ENCODE peak calls at places on chromosomes 2 and 18, in seven cellular contexts. C is A549, P is astrocyte of the spinal cord, A is GM12864, F is foreskin fibroblast, R is ovary, B is fibroblast of mammary gland. G is an unnamed sample.

GRCh38 chr2:10599921-10600320 is 89.9 kb downstream of the NOL10 start:
- DNase-seq in C (no peak), P (no peak), A (no peak), F (no peak), R (no peak), B (no peak), G (no peak)

GRCh38 chr2:54691439-54692135 is 31.9 kb upstream of the EML6 start:
- DNase-seq in C (no peak), P (no peak), A (no peak), F (no peak), R (no peak), B (no peak), G (no peak)

GRCh38 chr2:96930351-96931015 is 55.9 kb downstream of the FAM178B start:
- DNase-seq in C (no peak), P (no peak), A (no peak), F (no peak), R (no peak), B (no peak), G (no peak)

GRCh38 chr2:232973796-232974195 is 39.3 kb downstream of the NGEF start:
- DNase-seq in C (no peak), P (no peak), A (no peak), F (no peak), R (no peak), B (no peak), G (no peak)

GRCh38 chr2:241629762-241630435 is 7.1 kb downstream of the THAP4 start:
- DNase-seq in C (no peak), P (peak), A (no peak), F (peak), R (no peak), B (no peak), G (peak)

GRCh38 chr2:202237787-202238233 is 587 bp downstream of the SUMO1 start:
- DNase-seq in C (peak), P (peak), A (no peak), F (peak), R (no peak), B (peak), G (peak)

GRCh38 chr2:171230176-171230575 is 69.5 kb upstream of the TLK1 start:
- DNase-seq in C (no peak), P (no peak), A (no peak), F (peak), R (no peak), B (no peak), G (no peak)

GRCh38 chr2:20608666-20609348 is 42.1 kb downstream of the HS1BP3 start:
- DNase-seq in C (no peak), P (no peak), A (no peak), F (peak), R (peak), B (no peak), G (peak)

GRCh38 chr2:1727101-1727771 is 17.1 kb downstream of the PXDN start:
- DNase-seq in C (no peak), P (peak), A (no peak), F (peak), R (no peak), B (no peak), G (peak)

GRCh38 chr2:191010887-191011885 is 2.8 kb downstream of the STAT1 start:
- DNase-seq in C (no peak), P (no peak), A (no peak), F (no peak), R (no peak), B (no peak), G (no peak)
- H3K4me3 ChIP-seq in C (no peak), P (no peak), A (peak), F (no peak), R (no peak), B (no peak), G (no peak)

DNA sequence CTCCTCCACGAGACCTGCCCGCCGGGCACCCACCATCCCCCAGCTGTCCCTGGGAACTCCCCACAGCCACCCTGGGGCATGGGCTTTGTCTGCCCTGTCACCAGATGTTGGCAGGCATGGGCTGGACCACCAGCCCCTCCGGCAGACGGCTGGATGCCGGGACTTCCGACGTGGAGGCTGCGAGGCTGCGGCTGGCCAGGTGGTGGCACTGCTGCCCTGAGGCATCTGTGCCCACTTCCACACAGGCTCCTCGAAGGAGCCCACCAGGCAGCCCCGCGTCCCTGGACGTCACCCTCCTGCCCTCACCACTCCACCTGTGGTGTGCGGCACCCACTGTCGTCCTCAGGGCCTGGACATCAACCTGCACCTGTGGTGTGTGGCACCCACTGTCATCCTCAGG is 319.9 kb upstream of the SALL3 start:
- DNase-seq in C (no peak), P (no peak), A (no peak), F (no peak), R (no peak), B (no peak), G (no peak)
- TF ChIP-seq CTCF in C (no peak), P (no peak), A (peak), F (no peak), R (no peak), B (no peak), G (peak)

GRCh38 chr18:2978626-2979025 is 34.3 kb downstream of the LPIN2 start:
- DNase-seq in C (peak), P (peak), A (no peak), F (peak), R (no peak), B (peak), G (no peak)
- H3K4me3 ChIP-seq in C (no peak), P (peak), A (peak), F (no peak), R (no peak), B (peak), G (no peak)

DNA sequence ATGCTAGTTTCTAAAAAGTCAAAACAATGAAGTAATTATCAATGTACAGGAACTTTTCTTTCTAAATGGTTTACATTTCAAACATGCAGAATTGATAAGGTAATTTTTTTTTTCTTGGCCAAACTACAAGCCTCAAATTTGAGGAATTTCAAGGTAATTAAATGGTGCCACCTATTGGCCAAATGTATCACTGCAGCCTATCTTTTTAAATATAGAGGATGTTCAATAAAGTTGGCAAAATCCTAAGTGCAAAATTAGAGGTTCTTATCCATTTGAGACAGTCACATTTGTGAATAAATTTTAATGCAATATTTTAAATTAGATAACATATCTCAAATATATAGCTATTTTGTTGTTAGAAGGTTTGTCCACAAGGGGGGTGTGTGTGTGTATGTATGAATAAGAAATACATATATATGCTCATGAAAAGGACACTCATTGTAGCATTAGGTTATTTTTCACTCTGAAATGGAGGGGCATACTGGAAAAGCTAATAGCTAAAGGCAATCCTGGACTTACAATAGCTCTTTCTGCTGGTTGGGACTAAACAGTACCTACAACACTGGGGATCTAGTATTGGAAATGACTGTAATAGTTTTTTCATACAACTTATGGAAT is 26.2 kb downstream of the MMADHC start:
- DNase-seq in C (peak), P (peak), A (no peak), F (peak), R (no peak), B (peak), G (no peak)
- TF ChIP-seq CTCF in C (peak), P (peak), A (peak), F (peak), R (peak), B (peak), G (peak)

GRCh38 chr2:106866636-106867035 is 19.3 kb downstream of the ST6GAL2 start:
- DNase-seq in C (no peak), P (no peak), A (no peak), F (no peak), R (no peak), B (peak), G (no peak)
- H3K4me3 ChIP-seq in C (no peak), P (no peak), A (no peak), F (no peak), R (no peak), B (no peak), G (no peak)

DNA sequence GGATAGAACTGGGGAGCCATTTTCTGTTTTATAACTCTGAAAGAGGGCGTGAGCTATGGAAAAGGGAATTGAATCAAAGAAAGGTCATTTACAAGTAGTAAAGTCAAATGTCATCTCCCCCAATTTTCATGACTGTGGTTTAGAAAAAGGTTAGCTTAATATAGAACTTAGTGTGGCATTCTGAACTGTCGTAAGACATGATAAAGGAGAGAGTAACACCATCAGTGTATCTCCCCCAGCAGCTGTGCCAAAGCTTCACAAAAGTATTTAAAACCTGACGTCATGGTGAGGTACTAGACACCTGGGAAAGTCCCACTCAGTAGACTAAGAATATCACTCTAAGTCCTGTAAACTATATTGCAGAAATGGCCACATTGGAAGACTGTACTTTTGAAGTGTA is 5.8 kb upstream of the IKZF2 start:
- DNase-seq in C (no peak), P (no peak), A (no peak), F (no peak), R (no peak), B (no peak), G (no peak)
- TF ChIP-seq CTCF in C (no peak), P (no peak), A (no peak), F (no peak), R (no peak), B (no peak), G (no peak)